ENCODE peak calls at places on chromosomes 6 and 20, in seven cellular contexts. K, Z, B, T, R, D and C are unnamed samples.

GRCh38 chr6:122050226-122050755 is 349.2 kb upstream of the HSF2 start:
- DNase-seq in T (no peak), D (no peak), K (no peak), R (no peak), Z (no peak), B (no peak), C (peak; percentile 5)

GRCh38 chr6:71410681-71411080 is 122.1 kb downstream of the OGFRL1 start:
- DNase-seq in Z (no peak), R (no peak), B (no peak), D (no peak), T (no peak), K (no peak), C (no peak)

GRCh38 chr20:45919536-45919933 is 7.6 kb upstream of the PLTP start:
- DNase-seq in B (no peak), R (no peak), D (no peak), Z (no peak), K (peak; percentile 94), T (no peak), C (peak; percentile 45)

GRCh38 chr6:29975561-29975907 is 33.2 kb downstream of the HLA-A start:
- DNase-seq in B (no peak), D (no peak), T (no peak), K (no peak), Z (no peak), R (no peak), C (no peak)

GRCh38 chr20:4375881-4376280 is 345.8 kb upstream of the PRND start:
- DNase-seq in B (no peak), R (no peak), K (peak; percentile 84), D (no peak), Z (peak; percentile 14), T (no peak), C (no peak)

GRCh38 chr20:57716202-57716601 is 6.4 kb upstream of the PMEPA1 start:
- DNase-seq in K (peak; percentile 81), T (no peak), B (no peak), R (no peak), Z (peak; percentile 73), D (no peak), C (peak; percentile 50)

GRCh38 chr6:87722831-87723726 is 21.0 kb upstream of the AKIRIN2 start:
- DNase-seq in R (peak; percentile 81), K (peak; percentile 95), B (peak; percentile 56), T (peak; percentile 66), Z (peak; percentile 46), D (peak; percentile 98), C (peak; percentile 84)

GRCh38 chr20:41897708-41898107 is 279.5 kb upstream of the CHD6 start:
- DNase-seq in R (no peak), Z (no peak), B (no peak), T (no peak), K (no peak), D (no peak), C (no peak)

GRCh38 chr6:166949533-166950442 is 6.6 kb downstream of the RNASET2 start:
- DNase-seq in Z (peak; percentile 93), D (peak; percentile 41), T (no peak), K (no peak), R (peak; percentile 74), B (no peak), C (no peak)

GRCh38 chr20:330233-331149 is 5.1 kb downstream of the SOX12 start:
- DNase-seq in B (peak; percentile 67), Z (peak; percentile 64), R (peak; percentile 72), T (no peak), D (peak; percentile 90), K (peak; percentile 66), C (peak; percentile 83)

GRCh38 chr6:118743744-118744143 is 92.4 kb upstream of the CEP85L start:
- DNase-seq in Z (no peak), R (no peak), K (peak; percentile 74), D (no peak), B (no peak), T (no peak), C (no peak)

GRCh38 chr20:51345601-51346101 is 196.9 kb downstream of the NFATC2 start:
- DNase-seq in R (no peak), T (no peak), K (peak; percentile 65), D (no peak), Z (peak; percentile 92), B (no peak), C (peak; percentile 70)

GRCh38 chr20:14948416-14948815 is 611.0 kb upstream of the FLRT3 start:
- DNase-seq in B (no peak), Z (no peak), K (no peak), R (no peak), T (no peak), D (peak; percentile 89), C (no peak)

GRCh38 chr20:40081653-40082052 is 607.4 kb downstream of the MAFB start:
- DNase-seq in B (no peak), K (no peak), Z (no peak), D (no peak), R (no peak), T (no peak), C (no peak)
- H3K9ac ChIP-seq in B (no peak overlapping the region), K (no peak overlapping the region), Z (no peak overlapping the region), D (no peak overlapping the region), R (no peak overlapping the region), T (no peak overlapping the region), C (no peak overlapping the region)

DNA sequence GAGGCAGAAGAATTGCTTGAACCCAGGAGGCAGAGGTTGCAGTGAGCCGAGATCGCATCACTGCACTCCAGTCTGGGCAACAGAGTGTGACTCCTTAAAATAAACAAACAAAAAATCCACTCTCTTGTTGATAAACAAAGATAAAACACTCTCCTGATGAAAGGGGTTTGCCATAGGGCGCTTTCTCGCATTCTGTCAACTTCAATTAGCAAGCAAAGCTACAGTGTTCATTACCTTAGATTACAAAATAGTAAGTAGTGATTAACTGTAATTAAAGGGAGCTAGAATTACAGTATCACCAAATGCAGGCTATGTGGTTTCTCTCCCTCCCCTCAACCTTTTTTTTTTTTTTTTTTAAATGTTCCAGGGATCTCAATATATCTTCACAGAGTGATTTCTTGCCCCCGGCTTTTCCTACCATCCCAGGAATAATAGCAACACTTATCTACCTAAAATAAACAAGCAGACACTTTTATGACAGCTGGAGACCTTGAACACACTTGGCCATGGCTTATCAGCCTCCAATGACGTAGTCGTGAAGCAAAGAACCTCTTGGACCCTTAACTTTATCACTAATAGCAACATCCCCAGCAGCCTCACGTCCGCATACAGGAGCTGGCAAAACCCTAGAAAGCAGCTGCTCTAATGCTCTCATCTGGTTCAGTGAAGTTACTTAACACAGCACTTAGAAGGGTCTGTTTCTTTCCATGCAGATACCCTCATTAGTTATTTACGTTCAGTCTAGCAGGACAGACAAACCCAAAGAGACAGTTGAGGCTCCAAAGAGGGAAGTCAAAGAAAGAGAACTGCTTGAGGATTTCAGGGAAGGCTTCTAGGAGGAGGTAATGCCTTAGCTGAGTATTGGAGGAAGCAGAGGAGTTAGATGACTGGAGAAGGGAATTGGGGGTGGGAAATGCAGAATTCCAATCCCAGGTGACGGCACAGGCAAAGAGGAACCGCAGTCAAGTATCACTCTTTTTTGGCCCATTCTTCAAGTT is 37.9 kb upstream of the NEDD9 start:
- DNase-seq in K (peak; percentile 10), T (no peak), D (peak; percentile 84), B (no peak), R (no peak), Z (no peak), C (peak; percentile 58)
- H3K4ac ChIP-seq in K (peak overlapping the region; percentile 86), T (no peak overlapping the region), D (no peak overlapping the region), B (no peak overlapping the region), R (no peak overlapping the region), Z (no peak overlapping the region), C (no peak overlapping the region)

DNA sequence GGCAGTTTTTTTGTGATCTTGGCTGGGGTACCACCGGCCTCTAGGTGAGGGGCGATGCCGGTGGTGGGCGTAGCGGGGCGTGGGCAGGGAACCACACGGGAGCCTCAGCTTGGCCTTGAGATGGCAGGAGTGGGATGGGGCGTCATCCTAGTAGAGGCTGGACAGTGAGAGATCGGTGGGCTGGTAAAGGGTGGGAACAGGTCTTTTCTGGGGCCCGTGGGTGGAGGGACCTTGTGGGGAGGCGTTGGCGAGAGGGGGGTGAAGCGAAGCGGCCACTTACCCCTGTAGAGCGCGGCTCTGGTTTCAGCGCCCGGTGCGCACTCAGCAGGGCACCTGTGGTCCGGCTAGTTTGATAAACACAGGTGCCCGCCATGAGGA is 12.0 kb downstream of the ITPR3 start:
- DNase-seq in Z (no peak), R (no peak), T (no peak), B (no peak), D (no peak), K (no peak), C (no peak)
- H3K9ac ChIP-seq in Z (no peak overlapping the region), R (no peak overlapping the region), T (no peak overlapping the region), B (peak overlapping the region; percentile 55), D (peak overlapping the region; percentile 59), K (no peak overlapping the region), C (peak overlapping the region; percentile 59)

DNA sequence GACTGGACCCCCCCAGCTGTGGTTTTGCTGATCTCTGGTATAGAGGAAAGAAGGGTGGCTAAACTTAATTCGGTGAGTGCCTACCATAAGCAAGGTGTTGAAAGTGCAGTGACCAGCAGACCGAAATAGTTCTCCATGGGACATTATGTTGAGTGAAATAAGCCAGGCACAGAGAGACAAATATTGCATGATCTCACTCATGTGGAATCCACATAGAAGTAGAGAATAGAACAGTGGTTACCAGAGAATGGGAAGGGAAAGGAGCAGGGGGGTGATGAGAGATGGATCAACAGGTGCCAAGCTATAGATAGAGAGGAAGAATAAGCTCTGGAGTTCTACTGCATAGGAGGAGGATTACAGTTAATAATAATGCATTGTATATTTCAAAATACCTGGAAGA is 9.7 kb upstream of the GCNT2 start:
- DNase-seq in Z (peak; percentile 38), T (no peak), D (no peak), B (no peak), K (no peak), R (no peak), C (peak; percentile 34)
- H3K4ac ChIP-seq in Z (no peak overlapping the region), T (no peak overlapping the region), D (no peak overlapping the region), B (no peak overlapping the region), K (no peak overlapping the region), R (no peak overlapping the region), C (no peak overlapping the region)

DNA sequence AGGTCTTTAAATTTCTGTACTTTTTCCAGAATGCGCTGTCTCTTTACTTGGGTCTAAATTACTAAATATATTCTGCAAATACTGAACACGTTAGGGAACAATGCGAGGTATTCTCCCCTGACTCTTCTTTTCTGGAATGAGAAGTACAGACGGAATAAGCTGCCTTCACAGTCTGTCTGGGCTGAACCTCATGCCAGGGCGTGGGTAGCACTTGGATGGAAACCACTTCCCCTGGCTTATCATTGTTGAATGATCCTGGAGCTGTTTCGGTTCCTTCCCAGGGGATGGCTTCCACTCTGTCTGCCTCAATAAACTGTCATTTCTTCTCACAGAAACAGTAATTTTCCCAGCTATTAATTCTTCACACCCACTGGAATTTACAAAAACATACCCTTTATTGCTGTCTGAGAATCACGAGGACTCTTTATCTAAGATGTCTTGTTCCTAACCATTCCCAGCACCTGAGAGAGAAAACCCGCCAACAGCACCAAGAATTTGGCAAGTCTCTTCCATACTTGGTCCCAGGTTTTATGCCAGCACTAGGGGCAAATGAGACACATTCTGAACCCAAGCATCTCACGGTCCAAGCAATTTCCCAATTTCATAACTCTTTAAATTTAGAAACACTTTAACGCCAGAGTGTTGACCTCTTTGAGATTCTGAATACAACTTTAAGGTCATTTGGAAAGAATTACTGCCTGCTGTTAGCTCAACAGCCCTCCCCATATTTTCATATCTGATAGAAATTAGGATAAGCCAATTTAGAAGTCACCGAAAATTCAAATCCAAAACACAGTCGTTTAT is 43.2 kb upstream of the ADGRF5 start:
- DNase-seq in D (no peak), K (no peak), Z (peak; percentile 88), B (no peak), R (no peak), T (no peak), C (no peak)
- H3K9ac ChIP-seq in D (no peak overlapping the region), K (no peak overlapping the region), Z (no peak overlapping the region), B (no peak overlapping the region), R (no peak overlapping the region), T (no peak overlapping the region), C (no peak overlapping the region)